ENCODE peak calls at places on chromosomes 1 and 21, in nine cellular contexts. D, Q, C, R, T, Z, E, B and F are unnamed samples.

GRCh38 chr1:192475970-192476369 is 99.6 kb upstream of the RGS1 start:
- DNase-seq in R (no peak), C (no peak), E (no peak), B (no peak), Z (no peak), T (no peak), Q (no peak), D (no peak), F (no peak)

GRCh38 chr21:28144089-28144488 is 848.6 kb downstream of the LTN1 start:
- DNase-seq in T (no peak), D (no peak), Z (no peak), B (no peak), Q (no peak), C (no peak), E (no peak), R (no peak), F (no peak)

GRCh38 chr1:201391651-201392511 is 7.2 kb downstream of the LAD1 start:
- DNase-seq in T (no peak), Z (no peak), B (no peak), Q (no peak), D (no peak), E (no peak), C (no peak), R (no peak), F (no peak)

GRCh38 chr1:160607051-160608032 is 28.0 kb upstream of the CD84 start:
- DNase-seq in Z (peak), Q (peak), T (no peak), D (no peak), C (no peak), B (peak), E (no peak), R (peak), F (no peak)

GRCh38 chr1:52634111-52634510 is 1.1 kb downstream of the SHISAL2A start:
- DNase-seq in T (no peak), D (no peak), Z (no peak), C (no peak), R (peak), Q (no peak), B (no peak), E (no peak), F (no peak)

GRCh38 chr21:45699966-45700365 is 56.4 kb downstream of the PCBP3 start:
- DNase-seq in Q (no peak), Z (no peak), D (no peak), B (no peak), R (no peak), E (no peak), C (no peak), T (no peak), F (no peak)

GRCh38 chr1:235642021-235642942 is 7.3 kb downstream of the GNG4 start:
- DNase-seq in D (no peak), Z (peak), B (no peak), R (peak), Q (peak), T (no peak), C (peak), E (no peak), F (no peak)

GRCh38 chr1:47196622-47197021 is 6.8 kb upstream of the PDZK1IP1 start:
- DNase-seq in E (no peak), Q (no peak), D (no peak), Z (no peak), B (no peak), C (no peak), T (no peak), R (no peak), F (peak)

GRCh38 chr1:220652995-220653394 is 37.2 kb upstream of the C1orf115 start:
- DNase-seq in Z (no peak), C (no peak), T (no peak), D (no peak), Q (no peak), R (no peak), E (no peak), B (peak), F (no peak)